ENCODE peak calls at places on chromosome 4, in five cellular contexts. S is A549, P is GM03348, W is fibroblast of the conjunctiva, V is psoas muscle. R is an unnamed sample.

GRCh38 chr4:6854098-6854744 is 55.4 kb upstream of the TBC1D14 start:
- DNase-seq in S (no peak), P (no peak), W (no peak), V (no peak), R (no peak)

GRCh38 chr4:123127865-123128264 is 205.5 kb upstream of the NUDT6 start:
- DNase-seq in P (peak), W (no peak), V (no peak), S (no peak), R (no peak)

GRCh38 chr4:21887481-21887880 is 61.1 kb downstream of the KCNIP4 start:
- DNase-seq in V (no peak), W (no peak), P (no peak), S (no peak), R (no peak)

GRCh38 chr4:107826427-107826980 is 1.8 kb downstream of the SGMS2 start:
- DNase-seq in S (no peak), P (no peak), V (no peak), W (no peak), R (no peak)

GRCh38 chr4:189828298-189828697 is 112.4 kb upstream of the FRG1 start:
- DNase-seq in W (no peak), P (no peak), V (no peak), S (no peak), R (no peak)

GRCh38 chr4:99134586-99134985 is 9.5 kb downstream of the ADH4 start:
- DNase-seq in W (no peak), S (no peak), P (no peak), V (no peak), R (no peak)

GRCh38 chr4:74262522-74262921 is 45.7 kb upstream of the EPGN start:
- DNase-seq in P (no peak), W (no peak), S (no peak), V (no peak), R (no peak)

GRCh38 chr4:128461300-128462103 is 173.9 kb upstream of the PGRMC2 start:
- DNase-seq in P (peak), S (peak), V (no peak), W (peak), R (no peak)

R was measured in NT2/D1.